ENCODE peak calls at places on chromosome 7, in seven cellular contexts. X is IMR-90, K is HepG2, B is K562, U is HCT116, T is GM12878, Z is H1. H is an unnamed sample.
A peak's percentile ranks its signal among the peaks of the same experiment; 100 is the strongest.

GRCh38 chr7:108293190-108293612 is 163.0 kb downstream of the NRCAM start:
- DNase-seq in U (no peak), B (no peak), T (no peak), K (no peak), X (no peak), Z (no peak), H (peak; percentile 91)

GRCh38 chr7:756231-756927 is 29.3 kb upstream of the PRKAR1B start:
- DNase-seq in Z (no peak), T (no peak), B (no peak), X (no peak), U (no peak), K (no peak), H (no peak)

GRCh38 chr7:50352282-50352681 is 47.8 kb downstream of the IKZF1 start:
- DNase-seq in Z (no peak), K (no peak), U (no peak), X (no peak), B (no peak), T (peak; percentile 86), H (no peak)

GRCh38 chr7:82442492-82443043 is 1.0 kb downstream of the CACNA2D1 start:
- DNase-seq in Z (no peak), X (peak; percentile 19), T (no peak), U (no peak), K (no peak), B (no peak), H (peak; percentile 57)

GRCh38 chr7:131293018-131293417 is 34.7 kb upstream of the MKLN1 start:
- DNase-seq in U (no peak), B (no peak), T (no peak), K (no peak), Z (no peak), X (peak; percentile 76), H (no peak)

GRCh38 chr7:128201067-128201689 is 39.9 kb upstream of the LEP start:
- DNase-seq in T (no peak), K (no peak), X (no peak), U (no peak), B (peak; percentile 82), Z (no peak), H (no peak)

GRCh38 chr7:101728128-101728527 is 89.3 kb upstream of the CUX1 start:
- DNase-seq in U (no peak), B (no peak), X (no peak), T (no peak), Z (no peak), K (no peak), H (no peak)

GRCh38 chr7:111388912-111389311 is 173.4 kb downstream of the IMMP2L start:
- DNase-seq in U (no peak), Z (no peak), K (no peak), T (peak; percentile 9), X (no peak), B (no peak), H (no peak)

GRCh38 chr7:85554294-85554877 is 367.5 kb upstream of the SEMA3D start:
- DNase-seq in K (peak; percentile 59), U (peak; percentile 37), Z (no peak), T (no peak), X (peak; percentile 82), B (peak; percentile 44), H (peak; percentile 63)

GRCh38 chr7:32658034-32658944 is 163.0 kb downstream of the AVL9 start:
- DNase-seq in B (peak; percentile 19), Z (no peak), K (no peak), U (peak; percentile 84), T (no peak), X (peak; percentile 43), H (peak; percentile 55)

GRCh38 chr7:738723-739454 is 11.8 kb upstream of the PRKAR1B start:
- DNase-seq in K (no peak), T (no peak), B (no peak), U (no peak), Z (no peak), X (no peak), H (no peak)

GRCh38 chr7:3272691-3273141 is 28.3 kb upstream of the SDK1 start:
- DNase-seq in X (peak; percentile 96), Z (no peak), U (peak; percentile 6), K (no peak), T (no peak), B (no peak), H (peak; percentile 10)

GRCh38 chr7:32036557-32036956 is 33.6 kb downstream of the PDE1C start:
- DNase-seq in U (no peak), B (no peak), X (peak; percentile 54), T (no peak), K (no peak), Z (no peak), H (no peak)

GRCh38 chr7:113366122-113366521 is 247.8 kb upstream of the SMIM30 start:
- DNase-seq in Z (peak; percentile 25), U (no peak), B (no peak), X (no peak), T (no peak), K (no peak), H (no peak)
- H3K27me3 ChIP-seq in Z (peaks cover 56% of the 10 kb centered on the region), U (no peaks in the 10 kb centered on the region), B (no peaks in the 10 kb centered on the region), X (no peaks in the 10 kb centered on the region), T (no peaks in the 10 kb centered on the region), K (no peaks in the 10 kb centered on the region), H (no peaks in the 10 kb centered on the region)

GRCh38 chr7:129569326-129569725 is 42.2 kb upstream of the NRF1 start:
- DNase-seq in Z (no peak), U (no peak), X (no peak), T (no peak), K (no peak), B (no peak), H (no peak)
- H3K4me2 ChIP-seq in Z (no peak overlapping the region), U (peak overlapping the region; percentile 69), X (peak overlapping the region; percentile 25), T (no peak overlapping the region), K (peak overlapping the region; percentile 68), B (no peak overlapping the region), H (no peak overlapping the region)

GRCh38 chr7:87506243-87507180 is 31.0 kb upstream of the ABCB4 start:
- DNase-seq in Z (no peak), B (no peak), X (peak; percentile 43), T (no peak), K (peak; percentile 11), U (peak; percentile 15), H (peak; percentile 39)

GRCh38 chr7:87510430-87510875 is 35.0 kb upstream of the ABCB4 start:
- DNase-seq in Z (no peak), U (no peak), B (no peak), T (no peak), X (no peak), K (no peak), H (no peak)

GRCh38 chr7:87505557-87506242 is 30.2 kb upstream of the ABCB4 start:
- DNase-seq in U (no peak), B (no peak), Z (no peak), K (no peak), T (no peak), X (no peak), H (no peak)

GRCh38 chr7:87505122-87505521 is 29.6 kb upstream of the ABCB4 start:
- DNase-seq in T (no peak), B (no peak), K (no peak), U (no peak), X (peak; percentile 3), Z (no peak), H (no peak)

DNA sequence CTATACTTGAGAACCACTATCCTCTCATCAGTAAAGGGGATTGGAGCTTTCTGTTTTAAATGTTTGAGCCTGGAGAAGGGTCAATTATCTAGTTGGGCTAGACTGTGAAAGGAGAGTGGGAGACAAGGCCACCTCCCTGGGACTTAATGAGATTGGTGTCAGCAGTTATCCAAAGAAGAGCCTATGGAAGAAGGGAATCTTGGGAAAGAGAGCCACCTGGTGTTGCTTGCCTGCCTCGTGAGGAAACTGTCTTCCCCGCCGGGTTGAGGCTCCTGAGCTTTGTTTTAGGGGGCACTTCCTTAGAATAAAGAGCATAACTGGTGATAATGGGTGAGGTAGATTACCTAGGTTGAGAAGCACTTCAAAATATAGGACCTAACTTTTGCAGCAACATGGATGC is 32.0 kb upstream of the ABCB4 start:
- DNase-seq in B (no peak), K (peak; percentile 16), T (no peak), Z (no peak), U (no peak), X (no peak), H (no peak)
- TF ChIP-seq POLR2A in B (no peak), K (no peak), T (no peak), Z (no peak), U (no peak), X (no peak), H (no peak)

GRCh38 chr7:41964849-41965745 is 262.2 kb upstream of the INHBA start:
- DNase-seq in U (no peak), T (no peak), Z (no peak), K (no peak), B (no peak), X (no peak), H (no peak)
- H3K27me3 ChIP-seq in U (peaks cover 3% of the 10 kb centered on the region), T (no peaks in the 10 kb centered on the region), Z (no peaks in the 10 kb centered on the region), K (no peaks in the 10 kb centered on the region), B (peaks cover 11% of the 10 kb centered on the region), X (no peaks in the 10 kb centered on the region), H (no peaks in the 10 kb centered on the region)

GRCh38 chr7:143493755-143494154 is 16.1 kb downstream of the TAS2R41 start:
- DNase-seq in K (no peak), T (no peak), U (no peak), B (no peak), X (no peak), Z (no peak), H (peak; percentile 15)
- H3K4me2 ChIP-seq in K (no peak overlapping the region), T (no peak overlapping the region), U (no peak overlapping the region), B (no peak overlapping the region), X (no peak overlapping the region), Z (no peak overlapping the region), H (no peak overlapping the region)

GRCh38 chr7:92723978-92724377 is 112.4 kb downstream of the CDK6 start:
- DNase-seq in Z (peak; percentile 39), U (no peak), B (no peak), T (no peak), K (no peak), X (no peak), H (peak; percentile 55)

GRCh38 chr7:92720604-92721350 is 115.6 kb downstream of the CDK6 start:
- DNase-seq in K (no peak), U (no peak), X (no peak), T (no peak), B (no peak), Z (no peak), H (no peak)

GRCh38 chr7:92722541-92722940 is 113.8 kb downstream of the CDK6 start:
- DNase-seq in U (no peak), K (no peak), X (peak; percentile 66), Z (no peak), B (no peak), T (no peak), H (peak; percentile 82)

GRCh38 chr7:92725161-92725925 is 111.0 kb downstream of the CDK6 start:
- DNase-seq in Z (no peak), X (no peak), T (no peak), U (no peak), K (no peak), B (no peak), H (no peak)

GRCh38 chr7:92723205-92723604 is 113.2 kb downstream of the CDK6 start:
- DNase-seq in U (no peak), X (peak; percentile 48), Z (no peak), T (no peak), K (no peak), B (no peak), H (peak; percentile 51)
- TF ChIP-seq POLR2A in U (no peak), X (no peak), Z (no peak), T (no peak), K (no peak), B (no peak), H (no peak)

GRCh38 chr7:142507799-142508198 is 241.5 kb upstream of the PRSS1 start:
- DNase-seq in T (no peak), X (no peak), Z (no peak), U (no peak), B (no peak), K (no peak), H (no peak)
- H3K27me3 ChIP-seq in T (peaks cover 1% of the 10 kb centered on the region), X (peaks cover 30% of the 10 kb centered on the region), Z (no peaks in the 10 kb centered on the region), U (no peaks in the 10 kb centered on the region), B (peaks cover 3% of the 10 kb centered on the region), K (peaks cover 3% of the 10 kb centered on the region), H (peaks cover 4% of the 10 kb centered on the region)

H was measured in endothelial cell of umbilical vein.